ENCODE peak calls at places on chromosomes 12 and 14, in five cellular contexts. L, V, Y, Q and C are unnamed samples.

GRCh38 chr12:93243689-93244513 is 133.8 kb upstream of the NUDT4 start:
- DNase-seq in L (peak; percentile 51), V (no peak), Y (peak; percentile 39), Q (no peak), C (no peak)

GRCh38 chr14:102966681-102967505 is 44.4 kb downstream of the AMN start:
- DNase-seq in L (no peak), V (no peak), Y (no peak), Q (no peak), C (no peak)

GRCh38 chr12:8887285-8887715 is 27.0 kb upstream of the PHC1 start:
- DNase-seq in L (no peak), V (no peak), Y (peak; percentile 22), Q (no peak), C (no peak)

GRCh38 chr14:81565441-81566290 is 32.0 kb upstream of the SEL1L start:
- DNase-seq in L (peak; percentile 50), V (no peak), Y (no peak), Q (no peak), C (no peak)

GRCh38 chr12:107238276-107238675 is 144.9 kb upstream of the CRY1 start:
- DNase-seq in L (no peak), V (no peak), Y (peak; percentile 73), Q (no peak), C (no peak)

GRCh38 chr14:96673706-96674105 is 123.5 kb upstream of the VRK1 start:
- DNase-seq in L (no peak), V (no peak), Y (no peak), Q (no peak), C (no peak)

GRCh38 chr14:20609215-20610001 is 18.2 kb upstream of the RNASE12 start:
- DNase-seq in L (peak; percentile 88), V (no peak), Y (peak; percentile 60), Q (no peak), C (peak; percentile 75)

GRCh38 chr14:30906752-30907658 is 32.6 kb downstream of the COCH start:
- DNase-seq in L (no peak), V (no peak), Y (no peak), Q (no peak), C (peak; percentile 35)

GRCh38 chr12:110741371-110741770 is 1.3 kb downstream of the PPP1CC start:
- DNase-seq in L (no peak), V (no peak), Y (no peak), Q (peak; percentile 11), C (no peak)

GRCh38 chr12:6493580-6494350 is at the start of gene NCAPD2:
- DNase-seq in L (peak; percentile 98), V (peak; percentile 94), Y (peak; percentile 88), Q (peak; percentile 92), C (peak; percentile 98)

GRCh38 chr12:1046727-1047126 is 55.7 kb downstream of the ERC1 start:
- DNase-seq in L (no peak), V (no peak), Y (no peak), Q (no peak), C (no peak)

GRCh38 chr12:29907486-29907885 is 123.7 kb upstream of the TMTC1 start:
- DNase-seq in L (no peak), V (no peak), Y (peak; percentile 29), Q (no peak), C (no peak)

GRCh38 chr12:89370850-89371249 is 18.5 kb upstream of the DUSP6 start:
- DNase-seq in L (no peak), V (no peak), Y (peak; percentile 97), Q (no peak), C (no peak)

GRCh38 chr14:55071870-55072640 is 20.6 kb downstream of the MAPK1IP1L start:
- DNase-seq in L (no peak), V (peak; percentile 22), Y (peak; percentile 98), Q (no peak), C (no peak)

GRCh38 chr12:55629058-55629841 is 7.4 kb upstream of the OR10P1 start:
- DNase-seq in L (no peak), V (no peak), Y (no peak), Q (no peak), C (no peak)

GRCh38 chr12:123949118-123949774 is 23.4 kb downstream of the CCDC92 start:
- DNase-seq in L (no peak), V (no peak), Y (no peak), Q (no peak), C (no peak)

GRCh38 chr14:68676511-68676943 is 116.3 kb downstream of the ZFP36L1 start:
- DNase-seq in L (no peak), V (no peak), Y (no peak), Q (no peak), C (no peak)

GRCh38 chr12:111557271-111558106 is 41.6 kb downstream of the ATXN2 start:
- DNase-seq in L (no peak), V (no peak), Y (peak; percentile 69), Q (no peak), C (peak; percentile 42)

GRCh38 chr12:5022030-5022429 is 21.6 kb upstream of the KCNA5 start:
- DNase-seq in L (no peak), V (no peak), Y (no peak), Q (no peak), C (no peak)

GRCh38 chr12:31008241-31008711 is 65.4 kb upstream of the DDX11 start:
- DNase-seq in L (no peak), V (no peak), Y (no peak), Q (no peak), C (no peak)

GRCh38 chr12:108305520-108305919 is 33.6 kb downstream of the CMKLR1 start:
- DNase-seq in L (peak; percentile 8), V (peak; percentile 19), Y (peak; percentile 84), Q (no peak), C (no peak)

GRCh38 chr12:103955811-103956514 is 9.7 kb upstream of the TDG start:
- DNase-seq in L (peak; percentile 6), V (no peak), Y (peak; percentile 53), Q (no peak), C (no peak)

GRCh38 chr12:19158909-19159308 is 29.4 kb downstream of the PLEKHA5 start:
- DNase-seq in L (no peak), V (no peak), Y (peak; percentile 41), Q (no peak), C (no peak)

GRCh38 chr12:15584366-15585041 is 204.7 kb downstream of the EPS8 start:
- DNase-seq in L (peak; percentile 64), V (no peak), Y (peak; percentile 53), Q (no peak), C (peak; percentile 66)

GRCh38 chr12:63276537-63277365 is 125.8 kb upstream of the AVPR1A start:
- DNase-seq in L (peak; percentile 59), V (peak; percentile 1), Y (no peak), Q (no peak), C (no peak)

GRCh38 chr12:59911516-59911915 is 315.7 kb downstream of the SLC16A7 start:
- DNase-seq in L (no peak), V (no peak), Y (no peak), Q (no peak), C (no peak)